ENCODE peak calls at places on chromosome 3, in four cellular contexts. One of them, this sample, is unnamed.

GRCh38 chr3:125511420-125512094 is 8.4 kb downstream of the SNX4 start:
- DNase-seq in GM12864: no peak
- DNase-seq in mammary epithelial cell: no peak
- DNase-seq in fibroblast of mammary gland: no peak
- DNase-seq in this sample: no peak

GRCh38 chr3:44529927-44530326 is 25.1 kb upstream of the ZKSCAN7 start:
- DNase-seq in GM12864: no peak
- DNase-seq in mammary epithelial cell: no peak
- DNase-seq in fibroblast of mammary gland: peak
- DNase-seq in this sample: peak

GRCh38 chr3:8357859-8358258 is 143.8 kb upstream of the LMCD1 start:
- DNase-seq in GM12864: no peak
- DNase-seq in mammary epithelial cell: no peak
- DNase-seq in fibroblast of mammary gland: no peak
- DNase-seq in this sample: no peak

GRCh38 chr3:125025647-125026046 is 30.1 kb downstream of the HEG1 start:
- DNase-seq in GM12864: no peak
- DNase-seq in mammary epithelial cell: no peak
- DNase-seq in fibroblast of mammary gland: peak
- DNase-seq in this sample: no peak

GRCh38 chr3:118544458-118544857 is 490.2 kb downstream of the IGSF11 start:
- DNase-seq in GM12864: no peak
- DNase-seq in mammary epithelial cell: peak
- DNase-seq in fibroblast of mammary gland: no peak
- DNase-seq in this sample: peak

GRCh38 chr3:184325715-184326114 is 11.3 kb downstream of the EIF4G1 start:
- DNase-seq in GM12864: no peak
- DNase-seq in mammary epithelial cell: peak
- DNase-seq in fibroblast of mammary gland: no peak
- DNase-seq in this sample: peak

GRCh38 chr3:45896069-45896468 is 9.7 kb downstream of the CCR9 start:
- DNase-seq in GM12864: no peak
- DNase-seq in mammary epithelial cell: no peak
- DNase-seq in fibroblast of mammary gland: no peak
- DNase-seq in this sample: no peak

GRCh38 chr3:11643212-11644087 is at the start of gene VGLL4:
- DNase-seq in GM12864: no peak
- DNase-seq in mammary epithelial cell: peak
- DNase-seq in fibroblast of mammary gland: peak
- DNase-seq in this sample: peak

GRCh38 chr3:99868438-99868723 is 50.7 kb downstream of the CMSS1 start:
- DNase-seq in GM12864: no peak
- DNase-seq in mammary epithelial cell: peak
- DNase-seq in fibroblast of mammary gland: peak
- DNase-seq in this sample: peak

GRCh38 chr3:15399970-15400369 is 27.4 kb downstream of the METTL6 start:
- DNase-seq in GM12864: no peak
- DNase-seq in mammary epithelial cell: no peak
- DNase-seq in fibroblast of mammary gland: no peak
- DNase-seq in this sample: no peak

GRCh38 chr3:126267169-126267975 is 87.0 kb upstream of the ALDH1L1 start:
- DNase-seq in GM12864: no peak
- DNase-seq in mammary epithelial cell: peak
- DNase-seq in fibroblast of mammary gland: peak
- DNase-seq in this sample: peak

GRCh38 chr3:131540143-131540542 is 37.4 kb upstream of the MRPL3 start:
- DNase-seq in GM12864: no peak
- DNase-seq in mammary epithelial cell: no peak
- DNase-seq in fibroblast of mammary gland: no peak
- DNase-seq in this sample: no peak

GRCh38 chr3:13655074-13655913 is 106.4 kb downstream of the FBLN2 start:
- DNase-seq in GM12864: no peak
- DNase-seq in mammary epithelial cell: no peak
- DNase-seq in fibroblast of mammary gland: peak
- DNase-seq in this sample: peak

GRCh38 chr3:101521251-101521701 is 8.3 kb upstream of the SENP7 start:
- DNase-seq in GM12864: no peak
- DNase-seq in mammary epithelial cell: no peak
- DNase-seq in fibroblast of mammary gland: no peak
- DNase-seq in this sample: peak

GRCh38 chr3:48411041-48411588 is 18.8 kb downstream of the PLXNB1 start:
- DNase-seq in GM12864: no peak
- DNase-seq in mammary epithelial cell: no peak
- DNase-seq in fibroblast of mammary gland: no peak
- DNase-seq in this sample: no peak

GRCh38 chr3:37594873-37595783 is 266.6 kb upstream of the CTDSPL start:
- DNase-seq in GM12864: no peak
- DNase-seq in mammary epithelial cell: no peak
- DNase-seq in fibroblast of mammary gland: no peak
- DNase-seq in this sample: no peak

GRCh38 chr3:34635352-34635850 is 837.0 kb downstream of the PDCD6IP start:
- DNase-seq in GM12864: no peak
- DNase-seq in mammary epithelial cell: no peak
- DNase-seq in fibroblast of mammary gland: no peak
- DNase-seq in this sample: no peak

GRCh38 chr3:30743641-30744317 is 137.4 kb downstream of the TGFBR2 start:
- DNase-seq in GM12864: no peak
- DNase-seq in mammary epithelial cell: peak
- DNase-seq in fibroblast of mammary gland: no peak
- DNase-seq in this sample: no peak

GRCh38 chr3:184899953-184900595 is 88.1 kb downstream of the VPS8 start:
- DNase-seq in GM12864: no peak
- DNase-seq in mammary epithelial cell: no peak
- DNase-seq in fibroblast of mammary gland: no peak
- DNase-seq in this sample: no peak

GRCh38 chr3:136621628-136622027 is 130.6 kb downstream of the STAG1 start:
- DNase-seq in GM12864: no peak
- DNase-seq in mammary epithelial cell: peak
- DNase-seq in fibroblast of mammary gland: peak
- DNase-seq in this sample: peak

GRCh38 chr3:188158731-188159355 is 4.9 kb downstream of the LPP start:
- DNase-seq in GM12864: no peak
- DNase-seq in mammary epithelial cell: no peak
- DNase-seq in fibroblast of mammary gland: no peak
- DNase-seq in this sample: no peak

DNA sequence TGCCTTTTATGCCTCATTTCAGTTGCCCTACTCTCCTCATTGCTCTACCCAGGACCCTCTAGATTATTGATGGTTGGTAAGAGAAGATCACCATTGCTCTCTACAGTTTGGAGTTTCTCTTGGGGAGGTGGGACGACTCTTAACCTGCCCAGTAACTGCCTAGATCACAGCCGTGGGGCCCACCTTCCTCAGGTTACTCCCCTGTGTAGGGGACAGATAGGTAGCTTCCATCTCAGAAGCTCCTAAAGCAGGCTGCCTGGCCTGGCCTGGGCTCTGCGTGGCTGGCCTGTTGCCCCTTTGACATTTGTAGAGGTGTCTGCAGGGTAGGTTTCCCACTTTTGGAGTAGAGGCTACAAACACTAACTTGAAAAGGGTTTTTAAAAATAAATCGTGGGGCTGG is 42.7 kb downstream of the TRIM71 start:
- DNase-seq in GM12864: no peak
- DNase-seq in mammary epithelial cell: no peak
- DNase-seq in fibroblast of mammary gland: no peak
- DNase-seq in this sample: no peak
- H3K4me3 ChIP-seq in GM12864: no peak
- H3K4me3 ChIP-seq in mammary epithelial cell: no peak
- H3K4me3 ChIP-seq in fibroblast of mammary gland: no peak
- H3K4me3 ChIP-seq in this sample: no peak

DNA sequence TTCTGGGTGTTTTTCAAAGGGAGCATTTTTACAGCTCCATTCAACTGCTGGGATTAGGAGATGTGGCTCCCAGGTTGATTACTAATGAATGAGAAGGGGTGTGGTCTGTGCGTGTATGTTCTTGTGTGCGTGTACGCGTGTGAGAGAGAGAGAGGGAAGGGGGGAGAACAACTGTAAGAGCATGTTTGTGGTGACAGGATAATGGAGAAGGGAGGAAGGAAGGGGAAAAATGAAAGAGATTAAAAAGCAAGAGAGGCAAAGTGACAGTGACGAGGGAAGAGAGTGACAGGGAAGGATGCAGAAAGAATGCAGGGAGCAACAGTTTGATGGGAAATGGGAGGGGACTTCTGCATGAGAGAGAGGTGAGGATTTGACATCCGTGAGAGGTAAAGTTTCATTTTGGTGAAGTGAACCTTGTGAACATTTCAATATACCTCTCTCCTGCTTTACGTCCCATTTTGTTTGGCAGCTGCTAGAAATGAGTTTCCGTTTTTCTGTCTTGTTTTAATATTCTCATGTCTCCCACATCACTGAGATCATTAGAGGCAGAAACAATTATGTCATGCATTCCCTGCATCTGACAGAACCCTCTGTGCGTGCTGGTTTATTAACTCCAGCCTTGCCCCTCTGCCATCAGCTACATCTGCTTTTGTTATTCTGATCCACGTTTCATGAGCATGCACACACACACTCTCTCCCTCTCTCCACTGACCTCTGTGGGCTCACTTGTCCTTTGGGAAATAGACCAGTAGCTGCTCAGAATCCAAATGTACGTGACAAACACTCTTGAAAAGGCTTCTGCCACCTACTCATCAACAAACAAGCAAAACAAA is 161.6 kb downstream of the GAP43 start:
- DNase-seq in GM12864: no peak
- DNase-seq in mammary epithelial cell: peak
- DNase-seq in fibroblast of mammary gland: peak
- DNase-seq in this sample: peak
- TF ChIP-seq CTCF in GM12864: no peak
- TF ChIP-seq CTCF in mammary epithelial cell: no peak
- TF ChIP-seq CTCF in fibroblast of mammary gland: no peak
- TF ChIP-seq CTCF in this sample: no peak

GRCh38 chr3:42602961-42603360 is 2.5 kb downstream of the NKTR start:
- DNase-seq in GM12864: no peak
- DNase-seq in mammary epithelial cell: no peak
- DNase-seq in fibroblast of mammary gland: no peak
- DNase-seq in this sample: no peak

GRCh38 chr3:42605550-42606173 is 5.2 kb downstream of the NKTR start:
- DNase-seq in GM12864: no peak
- DNase-seq in mammary epithelial cell: no peak
- DNase-seq in fibroblast of mammary gland: peak
- DNase-seq in this sample: no peak

GRCh38 chr3:42600111-42600957 is at the start of gene NKTR:
- DNase-seq in GM12864: peak
- DNase-seq in mammary epithelial cell: peak
- DNase-seq in fibroblast of mammary gland: peak
- DNase-seq in this sample: peak

GRCh38 chr3:42600958-42601675 is 631 bp downstream of the NKTR start:
- DNase-seq in GM12864: no peak
- DNase-seq in mammary epithelial cell: peak
- DNase-seq in fibroblast of mammary gland: peak
- DNase-seq in this sample: peak

DNA sequence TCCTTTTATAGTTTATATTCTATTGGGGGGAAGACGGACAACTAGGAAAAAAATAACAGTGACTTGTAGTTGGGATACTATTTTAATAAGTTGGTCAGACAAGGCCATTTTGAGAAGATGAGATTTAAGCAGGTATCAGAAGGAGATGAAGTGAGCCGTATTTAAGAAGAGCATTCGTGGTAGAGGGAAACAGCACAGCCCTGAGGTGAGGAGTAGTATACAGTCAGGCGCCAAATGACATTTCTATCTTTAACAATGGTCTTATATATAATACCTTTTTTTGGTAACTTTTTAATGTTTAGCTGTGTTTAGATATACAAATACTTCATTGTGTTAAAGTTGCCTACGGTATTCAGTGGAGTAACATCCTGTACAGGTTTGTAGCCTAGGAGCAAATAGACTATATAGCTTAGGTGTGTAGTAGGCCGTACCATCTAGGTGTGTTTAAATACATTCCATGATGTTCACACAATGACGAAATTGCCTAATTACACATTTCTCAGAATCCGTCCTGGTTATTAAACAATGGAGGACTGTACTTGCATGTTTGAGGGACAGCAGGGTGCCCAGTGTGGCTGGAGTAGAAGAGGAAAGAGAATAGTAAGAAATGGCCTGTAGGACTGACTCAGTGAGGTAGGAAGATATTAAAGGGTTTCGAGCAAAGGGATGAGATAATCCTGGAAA is 1.6 kb downstream of the NKTR start:
- DNase-seq in GM12864: no peak
- DNase-seq in mammary epithelial cell: peak
- DNase-seq in fibroblast of mammary gland: peak
- DNase-seq in this sample: peak
- H3K4me3 ChIP-seq in GM12864: peak
- H3K4me3 ChIP-seq in mammary epithelial cell: peak
- H3K4me3 ChIP-seq in fibroblast of mammary gland: peak
- H3K4me3 ChIP-seq in this sample: peak

GRCh38 chr3:23895181-23895580 is 21.6 kb downstream of the NKIRAS1 start:
- DNase-seq in GM12864: no peak
- DNase-seq in mammary epithelial cell: no peak
- DNase-seq in fibroblast of mammary gland: no peak
- DNase-seq in this sample: no peak

GRCh38 chr3:23904545-23904944 is 12.2 kb downstream of the NKIRAS1 start:
- DNase-seq in GM12864: no peak
- DNase-seq in mammary epithelial cell: no peak
- DNase-seq in fibroblast of mammary gland: no peak
- DNase-seq in this sample: no peak

DNA sequence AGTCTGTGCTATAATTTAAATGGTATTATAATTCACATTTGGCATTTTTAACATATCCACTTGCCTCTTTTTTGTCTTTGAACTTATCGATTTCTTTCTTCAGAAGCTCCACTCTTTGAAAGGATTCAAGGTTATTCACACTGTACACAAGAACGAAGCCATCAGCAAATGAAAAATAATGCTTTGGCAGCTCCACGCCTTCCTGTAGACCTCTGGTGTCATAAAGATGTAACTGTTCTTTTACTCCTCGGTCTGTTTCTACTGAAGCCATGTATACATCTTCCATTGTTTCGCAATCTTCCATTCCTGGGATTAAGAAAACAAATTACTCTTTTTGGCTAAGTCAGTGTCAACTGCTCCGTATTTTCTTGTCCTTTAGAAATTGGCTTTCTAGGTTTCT is 16.0 kb downstream of the NKIRAS1 start:
- DNase-seq in GM12864: no peak
- DNase-seq in mammary epithelial cell: no peak
- DNase-seq in fibroblast of mammary gland: peak
- DNase-seq in this sample: peak
- TF ChIP-seq CTCF in GM12864: no peak
- TF ChIP-seq CTCF in mammary epithelial cell: no peak
- TF ChIP-seq CTCF in fibroblast of mammary gland: peak
- TF ChIP-seq CTCF in this sample: no peak